ENCODE peak calls at places on chromosomes 16 and 17, in six cellular contexts. One of them, this sample, is unnamed.

GRCh38 chr17:3965123-3965800 is 1.0 kb upstream of the ATP2A3 start:
- DNase-seq in A549: peak; percentile 83
- DNase-seq in tibial artery: peak; percentile 77
- DNase-seq in left ventricle myocardium inferior: peak; percentile 59
- DNase-seq in osteoblast: peak; percentile 92
- DNase-seq in lower lobe of right lung: peak; percentile 84
- DNase-seq in this sample: peak; percentile 12

GRCh38 chr16:52191533-52192134 is 355.3 kb downstream of the TOX3 start:
- DNase-seq in A549: peak; percentile 70
- DNase-seq in tibial artery: peak; percentile 65
- DNase-seq in left ventricle myocardium inferior: peak; percentile 23
- DNase-seq in osteoblast: peak; percentile 89
- DNase-seq in lower lobe of right lung: peak; percentile 54
- DNase-seq in this sample: peak; percentile 25

GRCh38 chr16:87691686-87692079 is 74.1 kb downstream of the KLHDC4 start:
- DNase-seq in A549: no peak
- DNase-seq in tibial artery: no peak
- DNase-seq in left ventricle myocardium inferior: no peak
- DNase-seq in osteoblast: peak; percentile 91
- DNase-seq in lower lobe of right lung: no peak
- DNase-seq in this sample: no peak

GRCh38 chr16:66568355-66568754 is 2.1 kb downstream of the CMTM1 start:
- DNase-seq in A549: no peak
- DNase-seq in tibial artery: no peak
- DNase-seq in left ventricle myocardium inferior: no peak
- DNase-seq in osteoblast: no peak
- DNase-seq in lower lobe of right lung: no peak
- DNase-seq in this sample: peak; percentile 18

GRCh38 chr16:66399930-66400329 is 27.2 kb upstream of the BEAN1 start:
- DNase-seq in A549: no peak
- DNase-seq in tibial artery: peak; percentile 23
- DNase-seq in left ventricle myocardium inferior: no peak
- DNase-seq in osteoblast: peak; percentile 93
- DNase-seq in lower lobe of right lung: no peak
- DNase-seq in this sample: peak; percentile 47

GRCh38 chr17:39716879-39717536 is 13.3 kb downstream of the MIEN1 start:
- DNase-seq in A549: no peak
- DNase-seq in tibial artery: no peak
- DNase-seq in left ventricle myocardium inferior: no peak
- DNase-seq in osteoblast: peak; percentile 44
- DNase-seq in lower lobe of right lung: peak; percentile 54
- DNase-seq in this sample: no peak

GRCh38 chr16:57529324-57530103 is 6.9 kb downstream of the CCDC102A start:
- DNase-seq in A549: no peak
- DNase-seq in tibial artery: peak; percentile 57
- DNase-seq in left ventricle myocardium inferior: peak; percentile 7
- DNase-seq in osteoblast: peak; percentile 91
- DNase-seq in lower lobe of right lung: peak; percentile 34
- DNase-seq in this sample: no peak

GRCh38 chr16:47774661-47775060 is 313.5 kb downstream of the PHKB start:
- DNase-seq in A549: peak; percentile 67
- DNase-seq in tibial artery: no peak
- DNase-seq in left ventricle myocardium inferior: no peak
- DNase-seq in osteoblast: no peak
- DNase-seq in lower lobe of right lung: no peak
- DNase-seq in this sample: peak; percentile 48

GRCh38 chr16:51982715-51983680 is 563.9 kb downstream of the TOX3 start:
- DNase-seq in A549: peak; percentile 76
- DNase-seq in tibial artery: no peak
- DNase-seq in left ventricle myocardium inferior: no peak
- DNase-seq in osteoblast: peak; percentile 83
- DNase-seq in lower lobe of right lung: no peak
- DNase-seq in this sample: peak; percentile 50

GRCh38 chr17:19269102-19269501 is 31.9 kb downstream of the EPN2 start:
- DNase-seq in A549: no peak
- DNase-seq in tibial artery: no peak
- DNase-seq in left ventricle myocardium inferior: no peak
- DNase-seq in osteoblast: peak; percentile 44
- DNase-seq in lower lobe of right lung: no peak
- DNase-seq in this sample: no peak

GRCh38 chr17:3723188-3723555 is 531 bp upstream of the HASPIN start:
- DNase-seq in A549: no peak
- DNase-seq in tibial artery: no peak
- DNase-seq in left ventricle myocardium inferior: no peak
- DNase-seq in osteoblast: no peak
- DNase-seq in lower lobe of right lung: no peak
- DNase-seq in this sample: peak; percentile 10

GRCh38 chr16:66608241-66609138 is 4.0 kb downstream of the CMTM3 start:
- DNase-seq in A549: peak; percentile 85
- DNase-seq in tibial artery: peak; percentile 90
- DNase-seq in left ventricle myocardium inferior: peak; percentile 87
- DNase-seq in osteoblast: peak; percentile 99
- DNase-seq in lower lobe of right lung: peak; percentile 93
- DNase-seq in this sample: peak; percentile 91

GRCh38 chr17:59356543-59357218 is 25.2 kb downstream of the YPEL2 start:
- DNase-seq in A549: no peak
- DNase-seq in tibial artery: no peak
- DNase-seq in left ventricle myocardium inferior: no peak
- DNase-seq in osteoblast: no peak
- DNase-seq in lower lobe of right lung: no peak
- DNase-seq in this sample: no peak

GRCh38 chr17:2580641-2581040 is 12.8 kb upstream of the PAFAH1B1 start:
- DNase-seq in A549: no peak
- DNase-seq in tibial artery: no peak
- DNase-seq in left ventricle myocardium inferior: no peak
- DNase-seq in osteoblast: no peak
- DNase-seq in lower lobe of right lung: no peak
- DNase-seq in this sample: no peak

GRCh38 chr16:58345574-58346354 is 46.5 kb upstream of the GINS3 start:
- DNase-seq in A549: no peak
- DNase-seq in tibial artery: no peak
- DNase-seq in left ventricle myocardium inferior: no peak
- DNase-seq in osteoblast: no peak
- DNase-seq in lower lobe of right lung: no peak
- DNase-seq in this sample: no peak

GRCh38 chr17:42101513-42102292 is 3.4 kb upstream of the ZNF385C start:
- DNase-seq in A549: peak; percentile 76
- DNase-seq in tibial artery: peak; percentile 82
- DNase-seq in left ventricle myocardium inferior: peak; percentile 74
- DNase-seq in osteoblast: peak; percentile 99
- DNase-seq in lower lobe of right lung: peak; percentile 80
- DNase-seq in this sample: peak; percentile 51

GRCh38 chr17:49602783-49603182 is 27.1 kb downstream of the NXPH3 start:
- DNase-seq in A549: no peak
- DNase-seq in tibial artery: no peak
- DNase-seq in left ventricle myocardium inferior: no peak
- DNase-seq in osteoblast: no peak
- DNase-seq in lower lobe of right lung: no peak
- DNase-seq in this sample: no peak

DNA sequence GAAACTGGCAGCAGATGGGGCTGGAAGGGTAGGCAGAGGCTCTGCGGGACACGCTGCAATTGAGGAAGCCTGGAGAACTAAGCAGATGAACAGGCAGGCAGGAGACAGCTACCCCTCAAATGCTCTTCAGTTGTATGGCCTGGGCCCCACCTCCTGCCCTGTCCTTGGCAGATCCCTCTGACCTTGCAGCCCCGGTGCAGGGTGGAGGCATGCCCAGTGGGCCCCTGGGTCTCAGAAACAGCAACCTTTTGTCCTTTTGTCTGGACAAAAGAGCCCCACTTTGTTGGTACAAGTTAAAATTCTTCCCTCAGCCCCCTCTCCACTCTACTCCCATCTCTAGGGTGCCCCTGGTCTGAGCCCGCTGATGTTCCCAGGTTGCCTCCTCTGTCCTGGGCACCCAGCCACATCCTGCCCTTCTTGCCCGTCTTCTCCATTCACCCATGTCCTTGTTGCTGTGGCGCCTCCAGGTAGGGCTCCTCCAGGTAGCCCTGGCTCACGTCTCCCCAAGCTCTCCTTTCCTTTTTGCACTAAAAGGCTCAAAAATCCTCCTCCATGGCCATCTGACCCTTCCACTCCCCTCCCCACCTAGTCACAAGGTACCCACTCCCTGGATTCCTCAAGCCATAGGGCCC is 136.8 kb downstream of the CLEC16A start:
- DNase-seq in A549: no peak
- DNase-seq in tibial artery: peak; percentile 61
- DNase-seq in left ventricle myocardium inferior: no peak
- DNase-seq in osteoblast: no peak
- DNase-seq in lower lobe of right lung: no peak
- DNase-seq in this sample: no peak
- H3K27ac ChIP-seq in A549: no peak overlapping the region
- H3K27ac ChIP-seq in tibial artery: no peak overlapping the region
- H3K27ac ChIP-seq in left ventricle myocardium inferior: no peak overlapping the region
- H3K27ac ChIP-seq in osteoblast: peak overlapping the region; percentile 98
- H3K27ac ChIP-seq in lower lobe of right lung: no peak overlapping the region
- H3K27ac ChIP-seq in this sample: no peak overlapping the region

GRCh38 chr16:29663020-29663828 is at the start of gene SPN:
- DNase-seq in A549: no peak
- DNase-seq in tibial artery: no peak
- DNase-seq in left ventricle myocardium inferior: no peak
- DNase-seq in osteoblast: peak; percentile 50
- DNase-seq in lower lobe of right lung: peak; percentile 55
- DNase-seq in this sample: no peak

GRCh38 chr16:29662000-29662728 is 883 bp upstream of the SPN start:
- DNase-seq in A549: no peak
- DNase-seq in tibial artery: no peak
- DNase-seq in left ventricle myocardium inferior: no peak
- DNase-seq in osteoblast: peak; percentile 58
- DNase-seq in lower lobe of right lung: no peak
- DNase-seq in this sample: no peak

GRCh38 chr16:29664133-29664912 is 1.3 kb downstream of the SPN start:
- DNase-seq in A549: no peak
- DNase-seq in tibial artery: no peak
- DNase-seq in left ventricle myocardium inferior: no peak
- DNase-seq in osteoblast: peak; percentile 49
- DNase-seq in lower lobe of right lung: peak; percentile 70
- DNase-seq in this sample: no peak

GRCh38 chr16:29663829-29664132 is 734 bp downstream of the SPN start:
- DNase-seq in A549: no peak
- DNase-seq in tibial artery: no peak
- DNase-seq in left ventricle myocardium inferior: no peak
- DNase-seq in osteoblast: peak; percentile 1
- DNase-seq in lower lobe of right lung: no peak
- DNase-seq in this sample: no peak

DNA sequence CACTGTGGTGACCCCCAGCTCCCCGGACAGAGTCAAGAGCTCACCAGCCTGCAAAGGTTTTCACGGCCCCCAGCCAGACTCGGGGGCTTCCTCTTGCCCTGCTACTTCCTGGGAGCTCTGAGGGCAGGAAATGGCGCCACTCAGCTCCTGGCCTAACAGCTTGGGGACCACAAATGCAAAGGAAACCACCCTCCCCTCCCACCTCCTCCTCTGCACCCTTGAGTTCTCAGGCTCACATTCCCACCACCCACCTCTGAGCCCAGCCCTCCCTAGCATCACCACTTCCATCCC is 373 bp upstream of the SPN start:
- DNase-seq in A549: no peak
- DNase-seq in tibial artery: no peak
- DNase-seq in left ventricle myocardium inferior: no peak
- DNase-seq in osteoblast: peak; percentile 52
- DNase-seq in lower lobe of right lung: peak; percentile 50
- DNase-seq in this sample: no peak
- H3K4me3 ChIP-seq in A549: no peak overlapping the region
- H3K4me3 ChIP-seq in tibial artery: no peak overlapping the region
- H3K4me3 ChIP-seq in left ventricle myocardium inferior: no peak overlapping the region
- H3K4me3 ChIP-seq in osteoblast: no peak overlapping the region
- H3K4me3 ChIP-seq in lower lobe of right lung: peak overlapping the region; percentile 59
- H3K4me3 ChIP-seq in this sample: no peak overlapping the region

DNA sequence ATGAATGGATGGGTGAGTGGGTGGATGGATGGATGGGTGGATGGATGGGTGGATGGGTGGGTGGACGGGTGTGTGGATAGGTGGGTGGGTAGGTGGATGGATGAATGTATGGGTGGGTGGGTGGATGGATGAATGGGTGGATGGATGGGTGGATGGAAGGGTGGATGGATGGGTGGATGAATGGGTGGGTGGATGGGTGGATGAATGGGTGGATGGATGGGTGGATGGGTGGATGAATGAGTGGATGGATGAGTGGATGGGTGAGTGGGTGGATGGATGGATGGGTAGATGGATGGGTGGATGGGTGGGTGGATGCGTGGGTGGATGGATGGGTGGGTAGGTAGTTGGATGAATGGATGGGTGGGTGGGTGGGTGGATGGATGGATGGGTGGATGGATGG is 13.2 kb upstream of the ATP2C2 start:
- DNase-seq in A549: no peak
- DNase-seq in tibial artery: no peak
- DNase-seq in left ventricle myocardium inferior: no peak
- DNase-seq in osteoblast: no peak
- DNase-seq in lower lobe of right lung: no peak
- DNase-seq in this sample: no peak
- H3K27ac ChIP-seq in A549: no peak overlapping the region
- H3K27ac ChIP-seq in tibial artery: no peak overlapping the region
- H3K27ac ChIP-seq in left ventricle myocardium inferior: no peak overlapping the region
- H3K27ac ChIP-seq in osteoblast: no peak overlapping the region
- H3K27ac ChIP-seq in lower lobe of right lung: no peak overlapping the region
- H3K27ac ChIP-seq in this sample: no peak overlapping the region

GRCh38 chr16:11296706-11297491 is 15.8 kb upstream of the PRM1 start:
- DNase-seq in A549: no peak
- DNase-seq in tibial artery: no peak
- DNase-seq in left ventricle myocardium inferior: no peak
- DNase-seq in osteoblast: peak; percentile 1
- DNase-seq in lower lobe of right lung: no peak
- DNase-seq in this sample: no peak

GRCh38 chr16:11295672-11296071 is 14.5 kb upstream of the PRM1 start:
- DNase-seq in A549: no peak
- DNase-seq in tibial artery: no peak
- DNase-seq in left ventricle myocardium inferior: no peak
- DNase-seq in osteoblast: no peak
- DNase-seq in lower lobe of right lung: no peak
- DNase-seq in this sample: no peak

GRCh38 chr16:11298143-11298900 is 17.2 kb upstream of the PRM1 start:
- DNase-seq in A549: no peak
- DNase-seq in tibial artery: no peak
- DNase-seq in left ventricle myocardium inferior: no peak
- DNase-seq in osteoblast: no peak
- DNase-seq in lower lobe of right lung: no peak
- DNase-seq in this sample: no peak

GRCh38 chr16:11296351-11296705 is 15.2 kb upstream of the PRM1 start:
- DNase-seq in A549: no peak
- DNase-seq in tibial artery: no peak
- DNase-seq in left ventricle myocardium inferior: no peak
- DNase-seq in osteoblast: no peak
- DNase-seq in lower lobe of right lung: no peak
- DNase-seq in this sample: no peak

DNA sequence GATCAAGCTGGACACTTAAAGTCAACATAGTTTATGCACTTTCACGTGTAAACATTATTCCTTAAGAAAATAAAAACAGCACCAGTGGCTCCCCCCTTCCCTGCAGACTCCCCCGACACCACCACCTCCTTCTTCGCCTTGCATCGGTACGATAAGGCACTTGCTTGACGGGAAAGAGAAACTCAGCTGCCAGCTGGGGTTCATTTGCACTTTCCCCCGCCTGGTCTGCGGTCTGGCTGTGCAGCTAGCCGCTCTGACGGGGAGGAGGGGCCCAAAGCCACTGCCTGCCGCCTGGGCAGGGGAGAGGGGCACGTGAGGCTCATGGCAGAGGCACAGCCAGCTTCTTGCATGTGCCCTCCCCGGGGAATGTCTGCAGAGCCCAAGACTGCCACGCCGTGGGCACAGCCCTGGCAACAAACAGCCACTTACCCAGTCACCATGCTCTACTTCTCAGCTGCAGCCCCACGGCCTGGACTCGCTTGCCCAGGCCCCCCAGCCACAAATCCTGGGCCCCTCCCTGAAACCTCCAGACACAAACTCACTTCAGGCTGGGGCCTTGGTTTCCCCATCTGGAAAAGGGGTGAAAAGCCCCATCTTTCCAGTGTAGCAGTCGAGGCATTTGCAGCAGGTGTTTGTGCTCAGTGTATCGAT is 16.5 kb upstream of the PRM1 start:
- DNase-seq in A549: no peak
- DNase-seq in tibial artery: peak; percentile 92
- DNase-seq in left ventricle myocardium inferior: peak; percentile 77
- DNase-seq in osteoblast: peak; percentile 90
- DNase-seq in lower lobe of right lung: peak; percentile 87
- DNase-seq in this sample: peak; percentile 52
- H3K4me3 ChIP-seq in A549: no peak overlapping the region
- H3K4me3 ChIP-seq in tibial artery: peak overlapping the region; percentile 14
- H3K4me3 ChIP-seq in left ventricle myocardium inferior: peak overlapping the region; percentile 47
- H3K4me3 ChIP-seq in osteoblast: peak overlapping the region; percentile 48
- H3K4me3 ChIP-seq in lower lobe of right lung: peak overlapping the region; percentile 29
- H3K4me3 ChIP-seq in this sample: peak overlapping the region; percentile 5

This sample was measured in SJSA1.